ENCODE peak calls at places on chromosomes 3 and 15, in ten cellular contexts. K is mesendoderm; T is transverse colon; S is OCI-LY7; G is NB4; F is tibial artery; X is iPS DF 6.9; C is IMR-90; J is CD8-positive, alpha-beta memory T cell; M is effector memory CD4-positive, alpha-beta T cell. Z is an unnamed sample.

GRCh38 chr3:14757153-14757700 is 61.5 kb upstream of the FGD5 start:
- DNase-seq in X (no peak), J (no peak), S (no peak), T (no peak), F (no peak), M (no peak), K (no peak), G (no peak), C (no peak), Z (no peak)

GRCh38 chr3:152899306-152899705 is 64.4 kb downstream of the P2RY1 start:
- DNase-seq in G (no peak), X (no peak), F (no peak), M (no peak), J (no peak), T (no peak), C (no peak), S (no peak), K (no peak), Z (no peak)

GRCh38 chr3:50545781-50546180 is 21.8 kb downstream of the C3orf18 start:
- DNase-seq in C (no peak), S (no peak), X (no peak), M (no peak), J (no peak), F (no peak), T (no peak), G (no peak), K (no peak), Z (no peak)

GRCh38 chr15:31149987-31150386 is 48.5 kb upstream of the TRPM1 start:
- DNase-seq in C (no peak), J (no peak), S (no peak), M (no peak), K (no peak), G (no peak), F (no peak), X (no peak), T (no peak), Z (no peak)

GRCh38 chr15:95371664-95372063 is 958.8 kb upstream of the NR2F2 start:
- DNase-seq in G (no peak), X (no peak), C (peak), F (no peak), K (peak), J (no peak), T (no peak), M (no peak), S (no peak), Z (no peak)

GRCh38 chr3:183502782-183503181 is 52.7 kb downstream of the KLHL6 start:
- DNase-seq in X (no peak), T (no peak), J (no peak), G (no peak), K (no peak), S (no peak), M (no peak), C (no peak), F (no peak), Z (no peak)

GRCh38 chr3:127970966-127971592 is 56.0 kb downstream of the KBTBD12 start:
- DNase-seq in J (no peak), F (peak), C (peak), K (peak), T (peak), X (peak), G (peak), S (peak), M (no peak), Z (peak)

GRCh38 chr3:107345968-107346367 is 31.3 kb upstream of the CCDC54 start:
- DNase-seq in X (no peak), F (no peak), M (no peak), K (no peak), G (no peak), C (no peak), J (no peak), T (no peak), S (no peak), Z (no peak)

GRCh38 chr3:160869825-160870224 is 113.8 kb downstream of the PPM1L start:
- DNase-seq in C (no peak), X (no peak), F (peak), G (no peak), M (no peak), T (no peak), S (no peak), J (no peak), K (no peak), Z (no peak)

GRCh38 chr3:58874248-58874741 is 175.5 kb downstream of the CFAP20DC start:
- DNase-seq in F (no peak), M (no peak), S (no peak), G (no peak), C (peak), X (no peak), J (no peak), T (no peak), K (no peak), Z (no peak)

GRCh38 chr3:37287776-37288175 is 113.4 kb upstream of the LRRFIP2 start:
- DNase-seq in T (no peak), F (no peak), C (peak), K (no peak), X (no peak), S (no peak), G (no peak), J (no peak), M (no peak), Z (no peak)

GRCh38 chr3:113231391-113231790 is 20.0 kb downstream of the BOC start:
- DNase-seq in F (no peak), G (no peak), X (no peak), T (no peak), C (peak), S (no peak), M (no peak), K (no peak), J (no peak), Z (no peak)

GRCh38 chr15:41562784-41563198 is 3.8 kb downstream of the TYRO3 start:
- DNase-seq in J (no peak), T (no peak), X (no peak), F (no peak), M (no peak), G (no peak), C (peak), K (no peak), S (no peak), Z (no peak)

GRCh38 chr3:133494469-133494868 is 79.0 kb upstream of the CDV3 start:
- DNase-seq in M (no peak), X (no peak), G (peak), F (no peak), K (peak), C (peak), S (peak), T (no peak), J (no peak), Z (no peak)

GRCh38 chr3:179706233-179706632 is 53.4 kb downstream of the USP13 start:
- DNase-seq in J (no peak), C (peak), G (no peak), K (no peak), F (no peak), X (no peak), M (no peak), T (no peak), S (no peak), Z (no peak)

GRCh38 chr3:38580450-38581382 is 68.8 kb downstream of the SCN5A start:
- DNase-seq in S (no peak), F (peak), G (no peak), C (no peak), M (no peak), T (peak), X (no peak), K (no peak), J (no peak), Z (no peak)

GRCh38 chr3:153219147-153219546 is 57.1 kb downstream of the RAP2B start:
- DNase-seq in F (no peak), K (no peak), C (peak), T (no peak), S (no peak), M (no peak), X (no peak), G (no peak), J (no peak), Z (no peak)

GRCh38 chr3:149114458-149114857 is 15.0 kb upstream of the HPS3 start:
- DNase-seq in K (no peak), G (no peak), T (no peak), S (no peak), X (no peak), J (no peak), F (no peak), M (no peak), C (no peak), Z (no peak)

GRCh38 chr3:160003520-160004128 is 15.0 kb downstream of the IL12A start:
- DNase-seq in M (no peak), S (peak), G (peak), T (peak), C (peak), X (peak), J (peak), F (no peak), K (peak), Z (no peak)

GRCh38 chr3:47588587-47588986 is 9.9 kb upstream of the CSPG5 start:
- DNase-seq in G (no peak), M (no peak), F (no peak), C (no peak), X (no peak), K (no peak), T (no peak), S (no peak), J (no peak), Z (no peak)

GRCh38 chr3:9399746-9400145 is 2.3 kb downstream of the SETD5 start:
- DNase-seq in F (peak), J (no peak), T (peak), C (peak), K (peak), G (peak), M (no peak), S (peak), X (no peak), Z (no peak)

GRCh38 chr3:195102609-195103467 is 168.1 kb downstream of the XXYLT1 start:
- DNase-seq in J (no peak), S (no peak), G (peak), K (peak), M (no peak), F (no peak), T (peak), C (peak), X (no peak), Z (no peak)

GRCh38 chr15:73840771-73841170 is 32.6 kb upstream of the TBC1D21 start:
- DNase-seq in S (no peak), C (no peak), G (no peak), K (no peak), M (no peak), X (no peak), F (no peak), J (no peak), T (no peak), Z (no peak)

GRCh38 chr15:74725845-74726773 is 781 bp upstream of the CYP1A1 start:
- DNase-seq in F (peak), K (peak), X (no peak), G (peak), T (peak), S (no peak), C (no peak), M (peak), J (peak), Z (peak)

GRCh38 chr15:80010131-80010673 is 39.2 kb upstream of the BCL2A1 start:
- DNase-seq in J (no peak), S (no peak), G (no peak), T (no peak), X (no peak), M (no peak), F (no peak), C (no peak), K (no peak), Z (no peak)

GRCh38 chr3:111667621-111668239 is 72.6 kb upstream of the ZBED2 start:
- DNase-seq in G (peak), J (peak), K (no peak), X (no peak), C (peak), S (peak), F (peak), T (peak), M (peak), Z (peak)

GRCh38 chr3:150005243-150006102 is 34.8 kb upstream of the PFN2 start:
- DNase-seq in C (peak), G (peak), J (no peak), X (no peak), F (no peak), M (no peak), S (no peak), T (no peak), K (peak), Z (no peak)

GRCh38 chr3:114299421-114299820 is 5.6 kb downstream of the TIGIT start:
- DNase-seq in G (peak), M (no peak), S (no peak), T (no peak), K (peak), C (no peak), X (peak), J (peak), F (no peak), Z (no peak)

GRCh38 chr3:138349926-138350665 is 1.7 kb downstream of the MRAS start:
- DNase-seq in J (no peak), G (peak), S (no peak), T (no peak), C (peak), F (no peak), X (no peak), M (no peak), K (no peak), Z (no peak)
- H3K4me3 ChIP-seq in J (no peak), G (peak), S (no peak), T (no peak), C (peak), F (peak), X (no peak), M (no peak), K (no peak), Z (no peak)

GRCh38 chr3:98901032-98901464 is 447 bp downstream of the DCBLD2 start:
- DNase-seq in C (peak), X (no peak), J (no peak), S (peak), F (peak), M (no peak), T (peak), K (peak), G (peak), Z (no peak)

GRCh38 chr3:98900265-98901031 is 1.0 kb downstream of the DCBLD2 start:
- DNase-seq in S (no peak), C (no peak), K (peak), F (no peak), X (no peak), J (no peak), G (no peak), T (no peak), M (no peak), Z (no peak)

GRCh38 chr3:98901465-98902174 is at the start of gene DCBLD2:
- DNase-seq in S (peak), J (peak), C (peak), T (peak), F (peak), X (peak), G (peak), M (peak), K (peak), Z (peak)

GRCh38 chr3:98894791-98895576 is 6.5 kb downstream of the DCBLD2 start:
- DNase-seq in C (no peak), G (no peak), S (no peak), J (no peak), K (peak), M (no peak), X (no peak), T (no peak), F (no peak), Z (no peak)

DNA sequence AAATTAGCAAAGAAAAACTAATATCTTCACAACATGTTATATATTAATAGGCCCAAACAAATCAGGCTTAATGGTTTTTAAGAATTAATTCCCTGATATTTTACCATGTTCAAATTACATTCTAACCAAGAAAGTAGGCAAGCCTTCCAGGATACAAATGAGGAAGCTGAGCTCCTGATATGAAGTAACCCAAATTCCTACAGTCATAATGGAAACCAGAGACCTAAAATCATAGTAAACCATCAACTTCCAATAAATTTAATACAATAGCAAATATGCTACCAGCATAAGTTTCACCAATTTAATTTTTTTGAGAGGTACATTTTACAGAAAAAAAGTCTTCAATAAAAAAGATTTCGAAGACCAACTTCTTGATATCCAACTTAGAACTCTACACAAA is 3.8 kb downstream of the DCBLD2 start:
- DNase-seq in S (no peak), K (no peak), X (no peak), J (no peak), T (no peak), M (no peak), F (no peak), C (no peak), G (no peak), Z (no peak)
- H3K4me3 ChIP-seq in S (no peak), K (no peak), X (no peak), J (no peak), T (no peak), M (no peak), F (no peak), C (no peak), G (no peak), Z (no peak)

GRCh38 chr3:105555206-105555605 is 188.5 kb downstream of the ALCAM start:
- DNase-seq in F (no peak), C (peak), G (no peak), J (no peak), K (no peak), M (no peak), X (no peak), T (no peak), S (no peak), Z (no peak)

GRCh38 chr3:105564546-105565288 is 198.0 kb downstream of the ALCAM start:
- DNase-seq in K (no peak), C (no peak), J (no peak), G (no peak), X (no peak), T (peak), F (no peak), M (no peak), S (no peak), Z (no peak)

GRCh38 chr3:105561875-105562274 is 195.2 kb downstream of the ALCAM start:
- DNase-seq in K (peak), G (no peak), M (no peak), J (no peak), S (no peak), F (no peak), X (no peak), C (no peak), T (peak), Z (no peak)

GRCh38 chr3:105559856-105560255 is 193.1 kb downstream of the ALCAM start:
- DNase-seq in C (peak), M (no peak), T (no peak), G (no peak), X (no peak), F (no peak), S (no peak), K (no peak), J (no peak), Z (no peak)
- H3K4me3 ChIP-seq in C (no peak), M (no peak), T (no peak), G (no peak), X (no peak), F (no peak), S (no peak), K (no peak), J (no peak), Z (no peak)

GRCh38 chr3:69740103-69741021 is 1.1 kb downstream of the MITF start:
- DNase-seq in T (peak), X (no peak), C (no peak), S (no peak), G (no peak), F (peak), M (no peak), K (peak), J (no peak), Z (no peak)

GRCh38 chr3:69738291-69738690 is 973 bp upstream of the MITF start:
- DNase-seq in C (peak), M (no peak), G (peak), J (no peak), S (no peak), X (no peak), T (no peak), K (no peak), F (no peak), Z (no peak)

GRCh38 chr3:69737396-69737795 is 1.9 kb upstream of the MITF start:
- DNase-seq in F (no peak), C (no peak), M (no peak), J (no peak), S (no peak), X (no peak), G (no peak), K (no peak), T (no peak), Z (no peak)

GRCh38 chr3:69739204-69740102 is at the start of gene MITF:
- DNase-seq in S (no peak), J (no peak), F (peak), M (no peak), X (peak), K (peak), C (peak), G (peak), T (peak), Z (no peak)

DNA sequence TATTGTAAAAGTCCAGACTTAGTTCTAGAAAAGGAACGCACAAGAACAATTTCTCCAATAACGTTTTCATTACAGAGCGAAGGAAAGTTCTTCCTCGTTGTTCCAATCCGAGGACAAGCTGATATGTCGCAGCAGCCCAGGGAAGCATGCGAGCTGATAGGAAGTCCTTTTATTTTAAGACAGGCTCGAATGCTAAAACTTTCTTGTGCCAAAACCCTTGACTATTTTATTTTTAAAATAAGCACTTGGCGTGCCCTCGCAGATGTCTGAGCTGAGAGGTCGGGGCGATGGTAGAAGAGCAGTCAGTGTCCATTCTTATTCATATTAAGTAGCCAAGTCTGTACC is 433 bp upstream of the MITF start:
- DNase-seq in G (no peak), T (no peak), J (no peak), F (peak), S (no peak), X (no peak), C (no peak), M (no peak), K (no peak), Z (no peak)
- H3K4me3 ChIP-seq in G (peak), T (peak), J (no peak), F (peak), S (no peak), X (peak), C (peak), M (no peak), K (peak), Z (no peak)

GRCh38 chr3:99960123-99960878 is 142.6 kb downstream of the CMSS1 start:
- DNase-seq in S (no peak), M (no peak), F (no peak), T (no peak), K (no peak), J (no peak), G (no peak), C (no peak), X (no peak), Z (no peak)
- H3K4me3 ChIP-seq in S (no peak), M (no peak), F (peak), T (no peak), K (no peak), J (no peak), G (no peak), C (no peak), X (no peak), Z (no peak)

Z was measured in CD4-positive, alpha-beta memory T cell.